ENCODE peak calls at places on chromosomes 7 and 10, in six cellular contexts. B, H, T, Z, S and M are unnamed samples. For H3K36me3, the result is how much of the 10 kb centered on the place peaks cover.

GRCh38 chr7:42661312-42661711 is 250.6 kb downstream of the C7orf25 start:
- DNase-seq in B (no peak), H (no peak), T (peak), Z (no peak), S (no peak), M (no peak)

GRCh38 chr10:89706011-89706410 is 4.6 kb downstream of the KIF20B start:
- DNase-seq in B (no peak), H (peak), T (peak), Z (no peak), S (no peak), M (no peak)

GRCh38 chr10:97003151-97003803 is 171.2 kb downstream of the LCOR start:
- DNase-seq in B (no peak), H (no peak), T (no peak), Z (no peak), S (no peak), M (no peak)

GRCh38 chr7:22700559-22701002 is 26.4 kb upstream of the IL6 start:
- DNase-seq in B (no peak), H (peak), T (peak), Z (no peak), S (no peak), M (no peak)

GRCh38 chr7:157674027-157674714 is 337.4 kb downstream of the DNAJB6 start:
- DNase-seq in B (no peak), H (no peak), T (no peak), Z (no peak), S (no peak), M (no peak)

GRCh38 chr7:7569615-7570014 is 2.9 kb downstream of the MIOS start:
- DNase-seq in B (no peak), H (no peak), T (no peak), Z (no peak), S (no peak), M (no peak)

GRCh38 chr7:89607797-89608196 is 546.5 kb upstream of the STEAP1 start:
- DNase-seq in B (no peak), H (no peak), T (no peak), Z (no peak), S (no peak), M (no peak)

GRCh38 chr7:143321734-143322133 is 5.8 kb downstream of the CLCN1 start:
- DNase-seq in B (no peak), H (no peak), T (peak), Z (peak), S (no peak), M (no peak)

GRCh38 chr10:84499846-84500245 is 171.5 kb downstream of the CCSER2 start:
- DNase-seq in B (peak), H (peak), T (no peak), Z (no peak), S (no peak), M (no peak)

GRCh38 chr10:132303361-132304115 is 4.2 kb downstream of the STK32C start:
- DNase-seq in B (no peak), H (no peak), T (no peak), Z (no peak), S (no peak), M (no peak)

GRCh38 chr10:94107191-94107590 is 113.5 kb downstream of the PLCE1 start:
- DNase-seq in B (no peak), H (no peak), T (no peak), Z (no peak), S (no peak), M (no peak)

GRCh38 chr10:47354162-47354561 is 6.0 kb downstream of the RBP3 start:
- DNase-seq in B (no peak), H (peak), T (peak), Z (peak), S (no peak), M (no peak)

GRCh38 chr7:3404490-3404889 is 103.4 kb downstream of the SDK1 start:
- DNase-seq in B (no peak), H (peak), T (no peak), Z (no peak), S (no peak), M (no peak)

GRCh38 chr10:99834410-99834809 is 52.0 kb downstream of the ABCC2 start:
- DNase-seq in B (no peak), H (peak), T (peak), Z (no peak), S (no peak), M (no peak)

GRCh38 chr7:135490783-135491182 is 19.1 kb downstream of the CNOT4 start:
- DNase-seq in B (no peak), H (peak), T (peak), Z (no peak), S (no peak), M (no peak)

GRCh38 chr10:53209941-53210611 is 437.5 kb upstream of the MBL2 start:
- DNase-seq in B (peak), H (peak), T (peak), Z (peak), S (no peak), M (no peak)

GRCh38 chr7:85392789-85393188 is 205.9 kb upstream of the SEMA3D start:
- DNase-seq in B (no peak), H (no peak), T (no peak), Z (no peak), S (no peak), M (no peak)

GRCh38 chr10:132861884-132862461 is 76.0 kb upstream of the NKX6-2 start:
- DNase-seq in B (no peak), H (no peak), T (no peak), Z (no peak), S (no peak), M (no peak)

GRCh38 chr7:29371472-29371871 is 176.9 kb downstream of the CHN2 start:
- DNase-seq in B (no peak), H (no peak), T (no peak), Z (no peak), S (no peak), M (no peak)

GRCh38 chr7:43838201-43838659 is 31.1 kb downstream of the MRPS24 start:
- DNase-seq in B (no peak), H (no peak), T (no peak), Z (no peak), S (no peak), M (no peak)

GRCh38 chr7:92732451-92733036 is 103.8 kb downstream of the CDK6 start:
- DNase-seq in B (no peak), H (no peak), T (no peak), Z (no peak), S (no peak), M (no peak)

GRCh38 chr7:80517177-80517804 is 5.4 kb upstream of the GNAT3 start:
- DNase-seq in B (no peak), H (no peak), T (no peak), Z (no peak), S (no peak), M (no peak)

GRCh38 chr10:128875030-128875744 is 591.9 kb upstream of the MGMT start:
- DNase-seq in B (no peak), H (no peak), T (peak), Z (no peak), S (no peak), M (no peak)

GRCh38 chr10:22325272-22325947 is 4.5 kb downstream of the BMI1 start:
- DNase-seq in B (no peak), H (peak), T (peak), Z (peak), S (peak), M (no peak)

GRCh38 chr10:102375867-102376266 is 19.6 kb upstream of the NFKB2 start:
- DNase-seq in B (no peak), H (no peak), T (no peak), Z (no peak), S (no peak), M (no peak)

GRCh38 chr10:102382871-102383270 is 12.6 kb upstream of the NFKB2 start:
- DNase-seq in B (no peak), H (no peak), T (no peak), Z (no peak), S (no peak), M (no peak)

GRCh38 chr10:102376901-102377300 is 18.6 kb upstream of the NFKB2 start:
- DNase-seq in B (no peak), H (no peak), T (no peak), Z (no peak), S (no peak), M (no peak)

GRCh38 chr10:102381983-102382382 is 13.5 kb upstream of the NFKB2 start:
- DNase-seq in B (no peak), H (no peak), T (no peak), Z (no peak), S (no peak), M (no peak)

GRCh38 chr10:102379383-102379782 is 16.1 kb upstream of the NFKB2 start:
- DNase-seq in B (no peak), H (no peak), T (no peak), Z (no peak), S (no peak), M (no peak)
- H3K36me3 ChIP-seq in B (half or more), H (half or more), T (under half), Z (under half), S (under half), M (half or more)

GRCh38 chr7:99392046-99392445 is 16.4 kb downstream of the PDAP1 start:
- DNase-seq in B (no peak), H (no peak), T (no peak), Z (no peak), S (no peak), M (no peak)

GRCh38 chr7:99390941-99391602 is 16.5 kb downstream of the ARPC1B start:
- DNase-seq in B (no peak), H (no peak), T (no peak), Z (no peak), S (no peak), M (no peak)

GRCh38 chr7:99387912-99388311 is 13.4 kb downstream of the ARPC1B start:
- DNase-seq in B (no peak), H (no peak), T (no peak), Z (no peak), S (no peak), M (no peak)

GRCh38 chr7:99392659-99393362 is 15.6 kb downstream of the PDAP1 start:
- DNase-seq in B (peak), H (no peak), T (peak), Z (no peak), S (peak), M (no peak)

GRCh38 chr7:99389772-99390171 is 15.2 kb downstream of the ARPC1B start:
- DNase-seq in B (no peak), H (no peak), T (no peak), Z (no peak), S (no peak), M (no peak)
- H3K36me3 ChIP-seq in B (half or more), H (half or more), T (under half), Z (under half), S (half or more), M (half or more)

DNA sequence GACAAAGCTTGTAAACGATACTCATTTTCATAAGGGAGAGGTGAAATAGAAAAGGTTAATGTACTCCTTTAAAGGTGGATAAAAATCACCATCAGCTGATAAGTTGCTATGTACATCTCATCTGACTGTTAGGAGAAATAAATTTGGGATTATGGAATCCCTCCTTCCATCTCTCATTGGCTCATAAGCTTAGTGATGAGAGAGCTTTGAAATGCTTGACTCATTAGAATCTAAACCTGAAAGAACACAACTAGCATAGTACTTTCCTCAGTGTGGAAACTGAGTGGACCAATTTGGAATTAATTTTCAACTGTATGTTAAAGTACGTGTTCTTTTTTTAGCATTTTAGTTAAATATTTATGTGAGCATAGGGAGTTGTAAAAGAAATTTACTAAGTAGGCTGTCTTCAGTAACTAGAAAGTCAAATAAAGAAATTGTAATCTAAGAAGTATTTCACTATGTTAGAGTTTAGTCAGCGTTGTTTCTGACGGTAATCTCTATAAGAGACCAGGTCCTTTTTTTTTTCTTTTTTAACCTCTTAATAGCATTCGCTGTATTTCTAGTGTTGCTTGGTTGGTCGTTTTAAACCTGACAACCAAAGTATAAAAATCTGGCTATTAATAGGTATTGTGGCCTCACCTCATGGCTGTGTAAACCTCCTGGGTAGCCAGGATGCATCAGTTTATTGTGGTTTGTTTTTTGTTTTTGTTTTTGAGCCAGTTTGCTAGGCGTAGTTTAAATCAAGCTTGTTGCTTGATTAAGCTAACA is 34.4 kb downstream of the FHIP2A start:
- DNase-seq in B (no peak), H (peak), T (peak), Z (no peak), S (no peak), M (no peak)
- H3K36me3 ChIP-seq in B (under half), H (under half), T (half or more), Z (under half), S (under half), M (under half)

GRCh38 chr10:95244152-95244551 is 46.7 kb downstream of the PDLIM1 start:
- DNase-seq in B (no peak), H (no peak), T (no peak), Z (no peak), S (no peak), M (no peak)

GRCh38 chr10:95241533-95241932 is 47.5 kb downstream of the ACSM6 start:
- DNase-seq in B (no peak), H (no peak), T (no peak), Z (no peak), S (no peak), M (no peak)

GRCh38 chr10:95245425-95246055 is 45.3 kb downstream of the PDLIM1 start:
- DNase-seq in B (no peak), H (peak), T (no peak), Z (no peak), S (no peak), M (no peak)

GRCh38 chr10:95242581-95243317 is 48.1 kb downstream of the PDLIM1 start:
- DNase-seq in B (peak), H (peak), T (peak), Z (peak), S (no peak), M (no peak)

GRCh38 chr10:95243318-95243617 is 47.5 kb downstream of the PDLIM1 start:
- DNase-seq in B (no peak), H (no peak), T (no peak), Z (no peak), S (no peak), M (no peak)
- H3K36me3 ChIP-seq in B (half or more), H (under half), T (under half), Z (under half), S (under half), M (under half)

DNA sequence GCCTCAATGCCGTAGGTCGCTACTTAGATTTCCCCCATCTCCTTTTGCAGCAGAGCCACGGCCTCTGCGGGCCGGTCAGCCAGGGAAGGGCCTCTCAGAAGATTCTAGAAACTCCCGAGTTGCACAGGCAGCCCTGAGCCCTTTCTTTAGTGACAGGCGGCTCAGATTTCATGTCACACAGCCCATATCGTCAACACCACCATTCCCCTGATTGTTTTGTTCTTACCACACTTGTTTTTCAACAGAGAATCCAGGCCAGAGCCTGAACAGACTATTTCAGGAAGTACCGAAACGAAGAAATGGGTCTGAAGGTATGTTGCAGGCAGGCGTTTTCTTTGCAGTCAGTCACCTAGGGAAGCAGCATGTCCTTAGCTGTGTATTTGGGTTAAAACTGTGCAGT is 88.1 kb upstream of the SH2B2 start:
- DNase-seq in B (no peak), H (no peak), T (no peak), Z (no peak), S (no peak), M (no peak)
- H3K36me3 ChIP-seq in B (half or more), H (half or more), T (under half), Z (under half), S (under half), M (under half)

DNA sequence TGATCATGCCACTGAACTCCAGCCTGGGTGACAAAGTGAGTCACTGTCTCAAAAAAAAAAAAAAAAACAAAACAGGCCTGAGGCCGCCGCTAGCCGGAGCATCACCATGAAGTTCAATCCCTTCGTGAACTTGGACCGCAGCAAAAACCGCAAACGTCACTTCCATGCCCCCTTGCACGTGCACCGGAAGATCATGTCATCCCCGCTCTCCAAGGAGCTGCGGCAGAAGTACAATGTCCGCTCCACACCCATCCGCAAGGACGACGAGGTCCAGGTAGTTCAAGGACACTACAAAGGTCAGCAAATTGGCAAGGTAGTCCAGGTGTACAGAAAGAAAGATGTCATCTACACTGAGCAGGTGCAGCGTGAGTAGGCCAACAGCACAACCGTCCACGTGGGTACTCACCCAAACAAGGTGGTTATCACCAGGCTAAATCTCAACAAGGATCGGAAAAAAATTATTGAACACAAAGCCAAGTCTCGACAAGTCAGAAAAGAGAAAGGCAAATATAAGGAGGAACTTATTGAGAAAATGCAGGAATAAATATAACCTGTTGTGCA is 17.5 kb upstream of the RUFY2 start:
- DNase-seq in B (no peak), H (no peak), T (no peak), Z (no peak), S (no peak), M (no peak)
- H3K36me3 ChIP-seq in B (under half), H (under half), T (under half), Z (under half), S (under half), M (under half)

GRCh38 chr7:102410918-102411317 is 14.8 kb downstream of the PRKRIP1 start:
- DNase-seq in B (no peak), H (no peak), T (no peak), Z (no peak), S (no peak), M (no peak)

GRCh38 chr7:102410123-102410522 is 14.0 kb downstream of the PRKRIP1 start:
- DNase-seq in B (no peak), H (no peak), T (no peak), Z (no peak), S (no peak), M (no peak)

GRCh38 chr7:102407910-102408309 is 11.7 kb downstream of the PRKRIP1 start:
- DNase-seq in B (no peak), H (no peak), T (no peak), Z (no peak), S (no peak), M (no peak)

GRCh38 chr7:102412548-102412947 is 16.4 kb downstream of the PRKRIP1 start:
- DNase-seq in B (no peak), H (peak), T (peak), Z (peak), S (peak), M (no peak)

DNA sequence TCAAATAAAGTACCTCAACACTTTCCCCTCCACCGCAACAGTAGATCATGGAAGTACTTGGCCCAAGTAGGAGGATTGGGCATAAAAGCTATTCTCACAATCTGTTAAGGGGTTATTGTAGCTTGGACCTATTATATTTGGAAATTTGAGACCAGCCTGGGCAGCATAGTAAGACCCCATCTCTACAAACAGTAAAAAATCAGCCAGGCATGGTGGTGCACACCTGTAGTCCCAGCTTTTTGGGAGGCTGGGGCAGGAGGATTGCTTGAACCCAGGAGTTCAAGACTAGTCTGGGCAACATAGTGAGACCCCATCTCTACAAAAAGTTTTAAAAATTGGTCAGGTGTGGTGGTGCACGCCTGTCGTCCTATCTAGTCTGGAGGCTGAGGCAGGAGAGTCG is 13.2 kb downstream of the PRKRIP1 start:
- DNase-seq in B (no peak), H (no peak), T (no peak), Z (no peak), S (no peak), M (no peak)
- H3K36me3 ChIP-seq in B (half or more), H (half or more), T (half or more), Z (under half), S (under half), M (under half)